ENCODE peak calls at places on chromosomes 11 and 22, in ten cellular contexts. Y, S, M, F, W, V, X, U, K and R are unnamed samples.

GRCh38 chr11:60993611-60994010 is 22.1 kb downstream of the CD6 start:
- DNase-seq in Y (no peak), S (no peak), M (no peak), F (no peak), W (no peak), V (no peak), X (no peak), U (no peak), K (no peak), R (no peak)

GRCh38 chr11:86035920-86036319 is 33.0 kb downstream of the PICALM start:
- DNase-seq in Y (no peak), S (no peak), M (no peak), F (no peak), W (no peak), V (no peak), X (no peak), U (no peak), K (no peak), R (no peak)

GRCh38 chr22:46044718-46045458 is 67.9 kb upstream of the WNT7B start:
- DNase-seq in Y (no peak), S (peak), M (no peak), F (no peak), W (peak), V (no peak), X (no peak), U (no peak), K (no peak), R (no peak)

GRCh38 chr11:70682760-70683159 is 284.4 kb downstream of the CTTN start:
- DNase-seq in Y (no peak), S (no peak), M (no peak), F (no peak), W (peak), V (no peak), X (no peak), U (no peak), K (no peak), R (no peak)

GRCh38 chr11:18594999-18595749 is 4.4 kb upstream of the MISFA start:
- DNase-seq in Y (no peak), S (no peak), M (no peak), F (no peak), W (no peak), V (no peak), X (no peak), U (peak), K (no peak), R (no peak)

GRCh38 chr11:78207532-78208256 is 19.0 kb downstream of the USP35 start:
- DNase-seq in Y (no peak), S (no peak), M (no peak), F (no peak), W (no peak), V (no peak), X (no peak), U (no peak), K (no peak), R (no peak)

GRCh38 chr22:20249797-20250354 is 18.2 kb downstream of the RTN4R start:
- DNase-seq in Y (no peak), S (no peak), M (no peak), F (no peak), W (no peak), V (no peak), X (no peak), U (no peak), K (no peak), R (no peak)

GRCh38 chr11:13923716-13924650 is 38.5 kb upstream of the SPON1 start:
- DNase-seq in Y (peak), S (peak), M (no peak), F (no peak), W (no peak), V (no peak), X (peak), U (no peak), K (no peak), R (no peak)

GRCh38 chr11:19259487-19260345 is 19.0 kb upstream of the E2F8 start:
- DNase-seq in Y (peak), S (peak), M (peak), F (peak), W (peak), V (no peak), X (peak), U (peak), K (peak), R (peak)